ENCODE peak calls at places on chromosomes 6 and 20, in seven cellular contexts. B, D, P, G, R, N and V are unnamed samples.

GRCh38 chr6:113364781-113365545 is 492.2 kb upstream of the MARCKS start:
- DNase-seq in B (no peak), P (peak), R (no peak), D (no peak), N (no peak), G (no peak), V (peak)

GRCh38 chr6:111527367-111527766 is 44.3 kb upstream of the REV3L start:
- DNase-seq in B (no peak), D (no peak), N (no peak), R (no peak), P (no peak), G (no peak), V (no peak)

GRCh38 chr20:41049451-41049850 is 20.8 kb downstream of the TOP1 start:
- DNase-seq in P (no peak), B (no peak), G (no peak), R (no peak), N (no peak), D (no peak), V (no peak)

GRCh38 chr6:158766621-158767435 is 52.3 kb downstream of the EZR start:
- DNase-seq in D (no peak), B (no peak), P (no peak), R (peak), G (no peak), N (no peak), V (no peak)

GRCh38 chr20:35523298-35523888 is 6.1 kb downstream of the C20orf173 start:
- DNase-seq in B (no peak), G (no peak), R (no peak), N (no peak), D (peak), P (no peak), V (peak)

GRCh38 chr20:10511507-10512231 is 76.6 kb downstream of the SLX4IP start:
- DNase-seq in B (peak), D (peak), R (peak), G (peak), N (peak), P (peak), V (peak)

GRCh38 chr6:15763827-15764226 is 101.0 kb upstream of the DTNBP1 start:
- DNase-seq in G (peak), D (no peak), B (no peak), R (no peak), P (peak), N (peak), V (no peak)

GRCh38 chr20:50242548-50242862 is 51.9 kb downstream of the CEBPB start:
- DNase-seq in B (no peak), R (no peak), N (no peak), D (no peak), G (no peak), P (no peak), V (no peak)

GRCh38 chr6:75602897-75603395 is 1.3 kb downstream of the SENP6 start:
- DNase-seq in D (no peak), G (no peak), R (no peak), P (no peak), B (no peak), N (no peak), V (no peak)

GRCh38 chr6:70299456-70299855 is 3.4 kb downstream of the COL9A1 start:
- DNase-seq in N (no peak), D (no peak), R (no peak), P (peak), B (no peak), G (no peak), V (no peak)

GRCh38 chr6:156919370-156919769 is 142.2 kb downstream of the ARID1B start:
- DNase-seq in R (no peak), N (no peak), D (no peak), B (no peak), G (no peak), P (no peak), V (no peak)

GRCh38 chr6:52726193-52726542 is 37.1 kb downstream of the GSTA2 start:
- DNase-seq in P (no peak), D (no peak), N (no peak), B (no peak), G (no peak), R (no peak), V (no peak)

GRCh38 chr20:33945391-33946079 is 48.2 kb upstream of the RALY start:
- DNase-seq in R (no peak), G (no peak), D (no peak), P (peak), N (no peak), B (peak), V (peak)

GRCh38 chr6:154595997-154596396 is 85.5 kb upstream of the CNKSR3 start:
- DNase-seq in R (no peak), G (no peak), P (no peak), B (no peak), D (no peak), N (no peak), V (no peak)

GRCh38 chr6:153941768-153942167 is 97.3 kb upstream of the OPRM1 start:
- DNase-seq in R (no peak), G (peak), N (no peak), D (no peak), P (no peak), B (no peak), V (no peak)

GRCh38 chr6:50128420-50129005 is 78.8 kb upstream of the DEFB112 start:
- DNase-seq in N (no peak), B (no peak), D (no peak), G (peak), R (no peak), P (no peak), V (peak)

GRCh38 chr6:15792842-15793241 is 130.0 kb upstream of the DTNBP1 start:
- DNase-seq in N (no peak), G (no peak), D (no peak), B (no peak), R (no peak), P (no peak), V (no peak)

GRCh38 chr20:61874421-61875068 is 191.1 kb downstream of the TAF4 start:
- DNase-seq in G (peak), B (peak), N (peak), D (peak), R (no peak), P (peak), V (no peak)

GRCh38 chr6:166989427-166990034 is 9.7 kb upstream of the CEP43 start:
- DNase-seq in N (no peak), R (no peak), P (no peak), B (no peak), G (peak), D (peak), V (peak)

GRCh38 chr20:58776109-58776508 is 74.6 kb downstream of the GNAS-AS1 start:
- DNase-seq in D (no peak), G (no peak), R (no peak), N (no peak), B (no peak), P (no peak), V (no peak)

GRCh38 chr20:41697861-41698559 is 79.8 kb upstream of the CHD6 start:
- DNase-seq in G (peak), N (no peak), P (peak), B (no peak), R (no peak), D (peak), V (peak)

GRCh38 chr6:41625442-41625841 is 12.8 kb upstream of the MDFI start:
- DNase-seq in G (no peak), R (peak), B (no peak), D (no peak), P (no peak), N (no peak), V (no peak)

GRCh38 chr20:45322952-45323383 is 14.9 kb upstream of the MATN4 start:
- DNase-seq in B (no peak), G (peak), R (peak), D (peak), N (peak), P (no peak), V (peak)

GRCh38 chr6:20875369-20875963 is 341.2 kb downstream of the CDKAL1 start:
- DNase-seq in P (peak), B (no peak), R (no peak), N (no peak), G (peak), D (peak), V (no peak)

DNA sequence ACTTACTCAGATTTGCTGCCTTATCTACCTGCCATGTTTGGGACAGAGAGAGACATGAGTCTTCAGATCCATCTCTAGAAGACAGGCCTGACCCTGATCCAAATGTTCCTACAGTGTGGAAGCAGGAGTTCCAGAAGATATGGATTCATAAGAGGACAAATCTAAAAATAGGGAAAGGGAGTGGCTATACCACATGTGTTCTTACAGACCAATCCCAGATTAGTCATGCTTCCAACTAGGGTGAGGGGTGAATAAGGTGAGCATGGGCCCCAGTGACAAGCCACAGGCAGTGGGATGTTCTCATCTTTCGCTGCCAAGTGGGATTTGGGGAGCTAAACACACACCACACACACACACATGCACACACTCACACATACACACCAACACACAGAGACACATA is 670.7 kb upstream of the CITED2 start:
- DNase-seq in N (no peak), P (no peak), G (no peak), R (no peak), B (no peak), D (no peak), V (no peak)
- TF ChIP-seq CTCF in N (no peak), P (no peak), G (no peak), R (no peak), B (no peak), D (no peak), V (no peak)

DNA sequence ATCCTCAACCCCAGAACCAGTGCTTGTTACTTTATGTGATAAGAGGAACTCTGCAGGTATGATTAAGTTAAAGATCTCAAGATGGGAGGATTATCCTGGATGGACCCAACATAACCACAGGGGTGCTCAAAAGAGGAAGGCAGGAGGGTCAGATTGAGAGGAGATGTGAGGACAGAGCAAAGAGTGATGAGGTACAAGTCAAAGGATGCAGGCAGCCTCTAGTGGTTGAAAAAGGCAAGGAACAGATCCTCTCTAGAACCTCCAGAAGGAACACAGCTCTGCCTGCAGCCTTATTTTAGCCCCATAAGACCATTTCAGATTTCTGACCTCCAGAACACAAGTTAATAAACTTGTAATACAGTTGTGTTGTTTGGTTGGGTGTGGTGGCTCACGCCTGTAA is 41.2 kb downstream of the PDSS2 start:
- DNase-seq in G (no peak), N (no peak), B (no peak), D (peak), P (no peak), R (no peak), V (peak)
- TF ChIP-seq CTCF in G (no peak), N (peak), B (peak), D (peak), P (peak), R (no peak), V (peak)

DNA sequence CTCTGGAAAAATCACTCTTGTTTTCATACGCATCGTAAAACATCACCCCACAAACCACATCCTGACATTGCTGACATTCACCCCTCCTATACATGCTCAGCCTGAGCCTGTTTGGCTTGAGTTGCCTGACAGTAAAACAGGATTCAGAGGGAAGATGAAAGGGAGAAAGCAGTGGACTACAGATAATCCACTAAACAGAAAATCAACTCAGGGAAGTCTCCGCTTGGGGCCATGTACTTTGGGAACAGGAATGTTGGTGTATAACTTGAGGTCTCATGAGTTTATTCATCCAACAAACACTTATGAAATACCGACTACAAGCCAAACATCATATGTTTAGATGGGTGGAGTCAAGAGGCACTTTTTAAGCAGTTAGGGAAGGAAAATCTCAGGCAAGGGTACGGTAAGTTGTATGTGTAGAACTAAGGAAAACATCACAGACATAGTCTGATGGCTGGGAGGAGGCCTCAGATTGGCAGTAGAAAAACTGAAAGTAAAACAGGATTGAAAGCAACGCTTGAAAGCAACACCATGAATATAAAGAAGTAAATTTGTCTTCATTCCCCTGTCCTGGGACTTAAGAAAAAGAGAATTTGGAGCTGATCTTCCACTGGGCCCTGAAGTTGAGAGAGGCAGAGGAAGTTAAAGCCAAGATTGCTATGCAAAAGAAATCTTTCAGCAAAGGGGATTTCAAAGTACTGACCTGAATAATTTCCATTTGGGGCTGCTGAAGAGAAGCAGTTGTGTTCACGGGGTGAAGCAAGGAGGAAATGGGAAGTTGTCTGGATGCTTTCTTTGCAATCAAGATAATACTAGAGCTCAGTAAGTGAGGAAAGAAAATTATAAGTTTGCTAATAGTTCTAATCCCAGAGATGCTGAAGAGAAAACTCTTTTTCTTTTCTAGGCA is 28.8 kb downstream of the PDE7B start:
- DNase-seq in G (no peak), R (no peak), P (peak), B (peak), N (no peak), D (no peak), V (peak)
- TF ChIP-seq CTCF in G (no peak), R (no peak), P (no peak), B (no peak), N (no peak), D (no peak), V (no peak)

GRCh38 chr20:24098886-24099285 is 110.3 kb upstream of the GGTLC1 start:
- DNase-seq in B (peak), R (no peak), G (peak), P (no peak), N (no peak), D (no peak), V (peak)

GRCh38 chr20:24102749-24103148 is 114.2 kb upstream of the GGTLC1 start:
- DNase-seq in P (no peak), D (no peak), G (no peak), R (no peak), B (no peak), N (no peak), V (no peak)

GRCh38 chr20:24097506-24098245 is 109.1 kb upstream of the GGTLC1 start:
- DNase-seq in N (no peak), P (no peak), D (no peak), B (no peak), R (no peak), G (no peak), V (no peak)

GRCh38 chr20:24102290-24102689 is 113.7 kb upstream of the GGTLC1 start:
- DNase-seq in R (no peak), N (no peak), G (no peak), D (peak), P (no peak), B (no peak), V (no peak)

DNA sequence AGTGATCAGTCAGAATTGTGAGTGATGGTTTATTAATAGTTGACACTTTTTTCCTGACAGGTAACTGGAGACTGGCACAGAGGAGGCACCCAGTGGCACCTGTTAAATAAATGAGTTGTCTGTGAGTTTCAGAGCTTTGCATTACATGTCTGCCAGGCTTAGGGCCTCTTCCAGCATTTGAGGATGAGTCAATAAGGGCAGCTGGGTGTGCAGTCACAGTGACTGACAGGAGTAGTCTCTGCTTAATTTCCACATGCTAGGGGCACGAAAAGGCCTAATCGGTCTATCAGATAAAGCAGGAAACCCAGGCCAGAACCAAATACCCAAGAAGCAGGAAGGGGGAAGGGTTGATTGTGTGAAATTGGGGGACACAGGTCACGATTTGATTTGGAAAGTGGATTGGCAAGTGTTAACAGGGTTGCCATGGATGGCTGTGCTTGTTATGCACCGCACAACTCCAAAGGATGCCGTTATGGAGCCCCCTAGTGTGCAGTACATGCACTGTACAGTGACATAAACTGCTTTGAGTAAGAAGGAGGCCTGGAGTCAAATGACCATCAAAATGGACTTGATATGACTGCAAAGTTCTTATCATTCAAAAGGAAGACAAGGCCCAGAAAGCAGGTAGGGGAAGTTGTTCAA is 111.9 kb upstream of the GGTLC1 start:
- DNase-seq in D (peak), R (no peak), P (no peak), B (peak), G (peak), N (peak), V (peak)
- TF ChIP-seq CTCF in D (no peak), R (no peak), P (peak), B (peak), G (peak), N (peak), V (peak)

DNA sequence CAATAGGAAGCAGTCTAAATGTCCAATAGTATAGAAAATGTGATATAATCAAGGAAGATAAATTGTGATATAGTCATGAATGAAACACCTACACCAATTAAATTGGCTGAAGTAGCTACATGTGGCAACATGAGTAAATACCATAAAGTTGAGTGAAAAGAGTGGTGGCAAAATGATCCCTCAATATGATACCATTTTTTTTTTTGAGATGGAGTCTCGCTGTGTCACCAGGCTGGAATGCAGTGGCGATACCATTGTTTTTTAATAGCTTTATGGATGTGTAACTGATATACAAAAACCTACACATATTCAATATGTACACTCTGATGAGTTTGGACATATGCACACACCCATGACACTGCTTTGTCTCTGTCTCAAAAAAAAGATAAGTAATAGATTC is 20.9 kb upstream of the ILRUN start:
- DNase-seq in D (no peak), B (no peak), N (no peak), R (no peak), P (no peak), G (no peak), V (no peak)
- TF ChIP-seq CTCF in D (no peak), B (no peak), N (no peak), R (no peak), P (no peak), G (no peak), V (no peak)

GRCh38 chr6:5894357-5894756 is 112.4 kb downstream of the NRN1 start:
- DNase-seq in P (no peak), G (no peak), B (no peak), N (no peak), R (no peak), D (no peak), V (no peak)

GRCh38 chr6:5899216-5900045 is 107.3 kb downstream of the NRN1 start:
- DNase-seq in P (no peak), G (no peak), D (no peak), N (no peak), B (no peak), R (no peak), V (no peak)

GRCh38 chr6:5898102-5898501 is 108.6 kb downstream of the NRN1 start:
- DNase-seq in P (no peak), G (no peak), B (no peak), R (no peak), N (no peak), D (no peak), V (no peak)

GRCh38 chr6:5893295-5893694 is 113.4 kb downstream of the NRN1 start:
- DNase-seq in N (no peak), G (no peak), D (no peak), P (no peak), B (no peak), R (no peak), V (no peak)

GRCh38 chr6:5898563-5898962 is 108.2 kb downstream of the NRN1 start:
- DNase-seq in D (no peak), P (no peak), N (no peak), R (no peak), B (no peak), G (no peak), V (no peak)
- TF ChIP-seq CTCF in D (no peak), P (no peak), N (peak), R (no peak), B (no peak), G (no peak), V (no peak)

GRCh38 chr6:131080084-131080483 is 17.0 kb upstream of the EPB41L2 start:
- DNase-seq in D (no peak), B (no peak), R (no peak), N (no peak), G (no peak), P (no peak), V (no peak)

GRCh38 chr6:131083687-131084086 is 20.6 kb upstream of the EPB41L2 start:
- DNase-seq in R (no peak), B (no peak), P (peak), G (no peak), N (no peak), D (no peak), V (no peak)

GRCh38 chr6:131082335-131082734 is 19.3 kb upstream of the EPB41L2 start:
- DNase-seq in R (no peak), P (no peak), D (no peak), G (no peak), N (no peak), B (no peak), V (no peak)

DNA sequence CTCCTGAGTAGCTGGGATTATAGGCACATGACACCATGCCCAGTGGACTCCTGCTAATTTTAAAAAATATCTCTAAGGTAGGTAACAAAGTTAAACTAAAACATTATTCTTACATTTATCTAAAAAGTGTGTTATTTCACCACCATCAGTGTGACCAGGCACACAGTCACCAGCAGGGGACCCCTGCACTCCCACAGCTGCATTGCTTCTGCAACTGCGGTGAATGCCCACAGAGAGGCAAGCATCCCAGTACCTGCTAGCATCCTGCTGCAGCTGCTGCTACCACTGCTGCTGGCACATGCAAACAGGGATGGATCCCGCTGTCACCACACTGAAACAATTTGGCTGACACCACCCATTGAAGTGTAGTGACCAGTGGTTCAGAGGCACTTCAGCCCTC is 21.9 kb upstream of the EPB41L2 start:
- DNase-seq in N (no peak), R (no peak), D (no peak), P (no peak), B (no peak), G (no peak), V (no peak)
- TF ChIP-seq CTCF in N (peak), R (no peak), D (peak), P (peak), B (no peak), G (peak), V (peak)

GRCh38 chr6:35955970-35956369 is 35.1 kb upstream of the SRPK1 start:
- DNase-seq in G (no peak), N (no peak), P (no peak), D (peak), B (no peak), R (no peak), V (no peak)
- TF ChIP-seq CTCF in G (no peak), N (peak), P (no peak), D (peak), B (no peak), R (no peak), V (peak)